ENCODE peak calls at places on chromosomes 11 and 22, in nine cellular contexts. M is esophagus squamous epithelium, K is stomach, V is foreskin keratinocyte, X is IMR-90, T is MM.1S, E is colonic mucosa, N is AG09309, W is foreskin fibroblast. F is an unnamed sample.

GRCh38 chr22:43188829-43189545 is 2.1 kb upstream of the TTLL12 start:
- DNase-seq in M (no peak), K (no peak), V (no peak), X (no peak), T (no peak), E (no peak), N (no peak), W (no peak), F (no peak)

GRCh38 chr11:96246718-96247540 is 96.1 kb downstream of the MAML2 start:
- DNase-seq in M (no peak), K (no peak), V (peak), X (peak), T (no peak), E (no peak), N (peak), W (no peak), F (no peak)

GRCh38 chr11:25566298-25567200 is 765.4 kb upstream of the ANO3 start:
- DNase-seq in M (no peak), K (no peak), V (peak), X (no peak), T (no peak), E (no peak), N (no peak), W (no peak), F (no peak)

GRCh38 chr22:26751217-26751616 is 93.8 kb downstream of the MIAT start:
- DNase-seq in M (no peak), K (no peak), V (no peak), X (no peak), T (no peak), E (no peak), N (no peak), W (no peak), F (no peak)

GRCh38 chr11:36683823-36684222 is 85.8 kb upstream of the RAG2 start:
- DNase-seq in M (no peak), K (no peak), V (no peak), X (no peak), T (no peak), E (no peak), N (no peak), W (no peak), F (no peak)

GRCh38 chr22:25482868-25483639 is 81.4 kb upstream of the GRK3 start:
- DNase-seq in M (no peak), K (peak), V (no peak), X (no peak), T (no peak), E (no peak), N (no peak), W (no peak), F (no peak)

GRCh38 chr11:124194696-124195418 is 11.7 kb downstream of the OR10D3 start:
- DNase-seq in M (no peak), K (peak), V (peak), X (peak), T (peak), E (peak), N (peak), W (no peak), F (no peak)

GRCh38 chr11:14078941-14079522 is 116.5 kb downstream of the SPON1 start:
- DNase-seq in M (no peak), K (no peak), V (no peak), X (no peak), T (no peak), E (no peak), N (no peak), W (no peak), F (no peak)

GRCh38 chr11:129319751-129320150 is 55.9 kb upstream of the BARX2 start:
- DNase-seq in M (no peak), K (no peak), V (no peak), X (no peak), T (no peak), E (no peak), N (no peak), W (no peak), F (no peak)

GRCh38 chr11:68806931-68807844 is 34.5 kb downstream of the CPT1A start:
- DNase-seq in M (no peak), K (no peak), V (no peak), X (peak), T (no peak), E (no peak), N (peak), W (peak), F (no peak)

GRCh38 chr11:113184498-113184897 is 129.9 kb upstream of the TTC12 start:
- DNase-seq in M (no peak), K (no peak), V (peak), X (peak), T (no peak), E (no peak), N (peak), W (peak), F (no peak)

GRCh38 chr11:57213282-57214086 is 23.6 kb downstream of the APLNR start:
- DNase-seq in M (no peak), K (no peak), V (no peak), X (peak), T (no peak), E (no peak), N (no peak), W (peak), F (no peak)

GRCh38 chr11:123052884-123053721 is 8.8 kb downstream of the HSPA8 start:
- DNase-seq in M (no peak), K (no peak), V (no peak), X (no peak), T (no peak), E (no peak), N (no peak), W (no peak), F (no peak)

GRCh38 chr22:27311666-27312566 is 489.6 kb downstream of the MN1 start:
- DNase-seq in M (no peak), K (no peak), V (no peak), X (no peak), T (no peak), E (peak), N (no peak), W (no peak), F (no peak)

GRCh38 chr11:35304393-35304790 is 115.0 kb downstream of the SLC1A2 start:
- DNase-seq in M (no peak), K (no peak), V (no peak), X (peak), T (no peak), E (no peak), N (peak), W (peak), F (no peak)

GRCh38 chr11:47523491-47524199 is 29.3 kb downstream of the CELF1 start:
- DNase-seq in M (no peak), K (no peak), V (peak), X (peak), T (peak), E (peak), N (peak), W (peak), F (peak)

GRCh38 chr11:111913997-111914396 is 1.5 kb downstream of the HSPB2 start:
- DNase-seq in M (no peak), K (no peak), V (peak), X (peak), T (no peak), E (no peak), N (no peak), W (no peak), F (no peak)

GRCh38 chr11:45663486-45664375 is 1.7 kb downstream of the CHST1 start:
- DNase-seq in M (no peak), K (no peak), V (no peak), X (peak), T (no peak), E (no peak), N (no peak), W (peak), F (no peak)

GRCh38 chr22:48396785-48397530 is 1430.7 kb downstream of the BRD1 start:
- DNase-seq in M (no peak), K (no peak), V (no peak), X (no peak), T (no peak), E (no peak), N (no peak), W (no peak), F (no peak)

GRCh38 chr22:29750559-29750958 is 16.2 kb downstream of the ZMAT5 start:
- DNase-seq in M (no peak), K (no peak), V (no peak), X (no peak), T (no peak), E (no peak), N (no peak), W (no peak), F (no peak)

GRCh38 chr11:26198697-26199096 is 133.2 kb upstream of the ANO3 start:
- DNase-seq in M (no peak), K (no peak), V (no peak), X (no peak), T (no peak), E (no peak), N (no peak), W (no peak), F (no peak)

GRCh38 chr11:132874638-132875037 is 657.7 kb downstream of the OPCML start:
- DNase-seq in M (no peak), K (no peak), V (peak), X (peak), T (no peak), E (no peak), N (peak), W (peak), F (no peak)

GRCh38 chr22:19855504-19856409 is 1.1 kb upstream of the GNB1L start:
- DNase-seq in M (no peak), K (peak), V (peak), X (peak), T (peak), E (peak), N (no peak), W (peak), F (no peak)

GRCh38 chr22:28034760-28035401 is 115.8 kb upstream of the PITPNB start:
- DNase-seq in M (no peak), K (peak), V (peak), X (peak), T (no peak), E (peak), N (no peak), W (peak), F (peak)

GRCh38 chr11:119501777-119502405 is 78.9 kb upstream of the THY1 start:
- DNase-seq in M (no peak), K (no peak), V (no peak), X (no peak), T (no peak), E (no peak), N (no peak), W (no peak), F (no peak)

GRCh38 chr11:17747131-17747955 is 12.8 kb downstream of the KCNC1 start:
- DNase-seq in M (no peak), K (no peak), V (no peak), X (no peak), T (no peak), E (no peak), N (no peak), W (no peak), F (peak)

GRCh38 chr11:22521226-22521625 is 104.4 kb downstream of the FANCF start:
- DNase-seq in M (no peak), K (no peak), V (peak), X (peak), T (no peak), E (no peak), N (no peak), W (no peak), F (no peak)

GRCh38 chr11:1747753-1748466 is 2.5 kb downstream of the IFITM10 start:
- DNase-seq in M (no peak), K (no peak), V (no peak), X (no peak), T (no peak), E (no peak), N (no peak), W (no peak), F (no peak)

GRCh38 chr11:67572747-67573419 is 10.7 kb upstream of the GSTP1 start:
- DNase-seq in M (no peak), K (peak), V (no peak), X (peak), T (peak), E (peak), N (peak), W (peak), F (no peak)

GRCh38 chr11:62601114-62601363 is 626 bp downstream of the MTA2 start:
- DNase-seq in M (no peak), K (peak), V (peak), X (no peak), T (peak), E (peak), N (no peak), W (no peak), F (no peak)

GRCh38 chr11:28168718-28169117 is 60.5 kb downstream of the METTL15 start:
- DNase-seq in M (no peak), K (no peak), V (no peak), X (no peak), T (no peak), E (no peak), N (no peak), W (no peak), F (no peak)

GRCh38 chr11:1397146-1397861 is 7.6 kb downstream of the BRSK2 start:
- DNase-seq in M (no peak), K (no peak), V (no peak), X (no peak), T (no peak), E (no peak), N (no peak), W (no peak), F (no peak)

GRCh38 chr11:78690588-78690987 is 115.9 kb upstream of the NARS2 start:
- DNase-seq in M (no peak), K (no peak), V (no peak), X (peak), T (no peak), E (no peak), N (no peak), W (peak), F (no peak)

DNA sequence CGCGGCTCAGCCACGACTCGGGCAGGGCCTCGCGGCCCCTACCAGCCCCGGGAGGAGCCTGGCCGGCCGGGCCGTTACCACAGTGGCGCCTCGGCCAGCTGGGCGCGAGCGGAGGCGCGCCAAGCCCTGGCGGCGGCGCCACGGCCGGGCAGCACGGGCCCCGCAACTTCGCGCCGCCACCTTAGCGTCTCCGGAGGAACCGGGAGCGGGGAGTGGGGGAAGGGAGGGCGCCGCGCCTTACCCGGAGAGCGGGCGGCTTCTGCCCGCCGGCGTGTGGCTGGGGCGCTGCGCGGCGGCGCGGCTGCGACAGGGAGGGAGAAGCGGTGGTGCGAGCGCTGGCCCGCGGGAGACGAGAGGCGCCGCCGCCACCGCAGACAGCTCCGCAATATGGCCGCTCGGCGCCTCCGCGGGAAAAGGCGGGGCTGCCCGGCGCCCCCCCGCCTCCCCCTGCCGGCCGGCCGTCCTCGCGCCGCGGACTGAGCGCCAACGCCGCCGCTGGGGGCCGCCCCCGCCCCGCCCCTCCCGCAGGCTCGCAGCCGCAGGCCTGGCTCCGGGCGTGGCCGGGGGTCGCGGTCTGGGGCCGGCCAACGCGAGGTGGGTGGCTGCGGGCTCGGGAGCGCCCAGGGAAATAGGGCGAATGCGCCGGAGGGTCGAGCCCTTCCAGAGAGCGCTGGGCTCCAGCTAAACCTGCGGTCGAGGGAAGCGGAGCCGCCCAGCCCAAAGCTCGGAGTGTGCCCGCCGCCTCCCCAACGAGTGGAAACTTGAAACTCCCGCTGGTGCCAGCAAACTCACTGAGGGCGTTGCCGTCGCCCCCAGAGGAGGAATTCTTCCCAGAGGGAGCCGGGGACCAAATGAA is at the start of gene RDX:
- DNase-seq in M (no peak), K (peak), V (peak), X (peak), T (peak), E (peak), N (no peak), W (peak), F (peak)
- TF ChIP-seq CTCF in M (no peak), K (no peak), V (no peak), X (peak), T (no peak), E (no peak), N (no peak), W (no peak), F (no peak)

GRCh38 chr11:66313321-66314185 is 3.3 kb downstream of the CD248 start:
- DNase-seq in M (no peak), K (no peak), V (no peak), X (peak), T (no peak), E (no peak), N (no peak), W (peak), F (no peak)
- TF ChIP-seq CTCF in M (no peak), K (no peak), V (peak), X (peak), T (no peak), E (no peak), N (peak), W (peak), F (no peak)

GRCh38 chr11:75453916-75454655 is 21.1 kb upstream of the KLHL35 start:
- DNase-seq in M (no peak), K (no peak), V (no peak), X (peak), T (no peak), E (no peak), N (peak), W (no peak), F (no peak)
- TF ChIP-seq CTCF in M (no peak), K (no peak), V (no peak), X (no peak), T (no peak), E (no peak), N (no peak), W (no peak), F (no peak)

DNA sequence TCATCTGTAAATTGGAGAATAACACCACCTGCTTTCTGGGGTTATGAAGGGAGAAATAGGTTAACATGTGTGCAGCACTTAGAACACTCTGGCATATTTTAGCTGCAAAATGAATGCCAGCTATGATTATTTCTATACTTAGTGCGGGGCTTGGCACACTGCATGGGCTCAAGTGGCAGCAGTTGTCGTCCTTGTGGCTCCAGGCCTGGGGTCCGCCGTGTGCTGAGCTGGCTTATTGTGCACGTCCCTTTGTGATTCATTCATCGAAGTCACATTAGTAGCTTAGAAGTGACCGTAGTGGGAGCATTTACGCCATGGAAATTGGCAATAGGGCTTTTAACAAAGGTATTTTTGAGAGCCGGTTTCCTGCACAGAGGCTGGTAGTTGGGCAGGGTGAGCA is 4.2 kb downstream of the RASD2 start:
- DNase-seq in M (no peak), K (no peak), V (no peak), X (no peak), T (no peak), E (no peak), N (no peak), W (no peak), F (no peak)
- TF ChIP-seq CTCF in M (no peak), K (no peak), V (no peak), X (no peak), T (no peak), E (no peak), N (no peak), W (no peak), F (no peak)

DNA sequence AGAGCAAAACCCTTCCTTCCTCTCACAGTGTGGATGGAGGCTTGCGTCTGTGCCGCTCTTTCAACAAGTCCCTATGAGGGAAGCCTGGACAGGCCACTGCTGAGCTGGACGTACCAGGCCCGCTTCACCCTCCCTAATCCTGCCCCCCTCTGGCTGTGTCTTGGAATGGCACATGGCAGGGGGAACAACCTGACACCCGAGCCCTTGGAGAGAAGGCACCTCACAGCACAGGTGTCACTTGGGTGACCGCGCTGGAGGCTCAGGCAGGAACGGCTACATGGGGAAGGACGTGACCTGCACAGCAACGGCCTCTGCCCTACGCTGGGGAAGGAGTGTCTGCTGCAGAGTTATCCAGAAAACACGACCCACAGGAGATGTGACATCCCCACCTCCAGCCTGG is 11.0 kb downstream of the CARS1 start:
- DNase-seq in M (no peak), K (no peak), V (no peak), X (no peak), T (no peak), E (no peak), N (no peak), W (no peak), F (no peak)
- TF ChIP-seq CTCF in M (no peak), K (no peak), V (peak), X (peak), T (no peak), E (no peak), N (peak), W (peak), F (no peak)

GRCh38 chr22:16654882-16655281 is 62.3 kb upstream of the CCT8L2 start:
- DNase-seq in M (no peak), K (no peak), V (no peak), X (no peak), T (no peak), E (no peak), N (no peak), W (no peak), F (no peak)
- TF ChIP-seq CTCF in M (no peak), K (no peak), V (no peak), X (no peak), T (no peak), E (no peak), N (no peak), W (no peak), F (no peak)